ENCODE peak calls at places on chromosomes 7 and 10, in nine cellular contexts. T, B, I, R, L, C, H, N and G are unnamed samples.
A peak's percentile ranks its signal among the peaks of the same experiment; 100 is the strongest.

GRCh38 chr10:70175516-70175915 is 5.2 kb upstream of the SAR1A start:
- DNase-seq in C (no peak), R (no peak), L (no peak), T (no peak), I (no peak), N (no peak), B (no peak), H (no peak), G (no peak)

GRCh38 chr7:63047061-63047460 is 951.6 kb upstream of the ZNF722 start:
- DNase-seq in C (no peak), N (no peak), L (no peak), R (no peak), T (no peak), I (no peak), B (no peak), H (no peak), G (no peak)

GRCh38 chr7:151518105-151518780 is 1.5 kb downstream of the RHEB start:
- DNase-seq in R (no peak), N (peak; percentile 64), L (peak; percentile 91), B (peak; percentile 33), C (peak; percentile 73), H (peak; percentile 61), I (peak; percentile 55), T (peak; percentile 51), G (peak; percentile 45)

GRCh38 chr7:132577206-132578049 is 1.2 kb upstream of the PLXNA4 start:
- DNase-seq in L (peak; percentile 62), R (no peak), H (peak; percentile 80), C (peak; percentile 18), I (no peak), B (peak; percentile 40), N (no peak), T (peak; percentile 76), G (peak; percentile 45)

GRCh38 chr7:135644154-135644553 is 18.2 kb upstream of the STMP1 start:
- DNase-seq in R (no peak), N (peak; percentile 29), H (no peak), T (no peak), C (no peak), L (no peak), B (no peak), I (no peak), G (no peak)

GRCh38 chr10:62652114-62652513 is 152.4 kb upstream of the ADO start:
- DNase-seq in L (no peak), N (no peak), R (no peak), T (no peak), I (no peak), B (no peak), H (no peak), C (no peak), G (no peak)

GRCh38 chr7:159109092-159110035 is 35.3 kb downstream of the VIPR2 start:
- DNase-seq in L (no peak), N (no peak), B (no peak), C (no peak), I (no peak), R (no peak), T (peak; percentile 26), H (no peak), G (no peak)

GRCh38 chr7:106225856-106226255 is 58.9 kb downstream of the NAMPT start:
- DNase-seq in T (no peak), R (no peak), B (no peak), I (no peak), H (no peak), L (no peak), C (no peak), N (no peak), G (no peak)

GRCh38 chr7:47743898-47744612 is 162.1 kb upstream of the TNS3 start:
- DNase-seq in R (no peak), I (no peak), B (no peak), N (no peak), T (no peak), L (no peak), C (no peak), H (no peak), G (no peak)

GRCh38 chr10:11547111-11547625 is 64.3 kb downstream of the USP6NL start:
- DNase-seq in B (no peak), T (no peak), L (no peak), C (no peak), I (no peak), N (no peak), H (no peak), R (no peak), G (no peak)

GRCh38 chr10:22258471-22258870 is 40.7 kb upstream of the EBLN1 start:
- DNase-seq in L (no peak), I (no peak), C (no peak), R (no peak), B (no peak), N (no peak), T (no peak), H (no peak), G (no peak)

GRCh38 chr10:123146013-123146891 is 1.7 kb upstream of the HMX2 start:
- DNase-seq in C (no peak), L (no peak), N (no peak), B (no peak), H (no peak), T (no peak), I (no peak), R (no peak), G (no peak)

GRCh38 chr10:69425513-69426298 is 9.0 kb upstream of the TACR2 start:
- DNase-seq in N (peak; percentile 73), L (no peak), R (no peak), H (no peak), C (no peak), B (peak; percentile 77), T (no peak), I (no peak), G (peak; percentile 79)

GRCh38 chr7:135277161-135277560 is 43.5 kb downstream of the STRA8 start:
- DNase-seq in R (no peak), I (no peak), H (no peak), T (no peak), C (no peak), L (no peak), N (no peak), B (no peak), G (no peak)

GRCh38 chr7:150949971-150950491 is 28.1 kb downstream of the KCNH2 start:
- DNase-seq in N (no peak), R (no peak), T (no peak), H (peak; percentile 12), C (no peak), L (peak; percentile 35), I (no peak), B (no peak), G (no peak)

GRCh38 chr10:69337312-69338132 is 59.2 kb downstream of the HK1 start:
- DNase-seq in B (no peak), L (no peak), H (no peak), T (no peak), C (no peak), I (no peak), N (peak; percentile 57), R (no peak), G (peak; percentile 84)

GRCh38 chr10:75209325-75210192 is 1.0 kb upstream of the VDAC2 start:
- DNase-seq in C (peak; percentile 43), I (peak; percentile 75), N (peak; percentile 65), H (peak; percentile 78), B (peak; percentile 79), R (no peak), L (peak; percentile 80), T (peak; percentile 83), G (peak; percentile 43)
- TF ChIP-seq POLR2A in C (no peak), I (no peak), N (no peak), H (no peak), B (no peak), R (no peak), L (no peak), T (no peak), G (no peak)

GRCh38 chr7:23191022-23191421 is 9.2 kb downstream of the NUP42 start:
- DNase-seq in I (no peak), B (no peak), T (no peak), N (no peak), C (no peak), H (no peak), R (no peak), L (no peak), G (no peak)
- TF ChIP-seq POLR2A in I (no peak), B (no peak), T (no peak), N (no peak), C (no peak), H (no peak), R (no peak), L (no peak), G (no peak)

GRCh38 chr7:137947031-137947430 is 54.9 kb downstream of the CREB3L2 start:
- DNase-seq in I (no peak), B (no peak), R (no peak), H (no peak), L (no peak), T (no peak), N (no peak), C (no peak), G (no peak)

GRCh38 chr7:137950263-137950621 is 51.6 kb downstream of the CREB3L2 start:
- DNase-seq in B (no peak), H (no peak), T (no peak), N (no peak), C (no peak), L (no peak), R (no peak), I (no peak), G (no peak)

GRCh38 chr7:137949416-137950262 is 52.2 kb downstream of the CREB3L2 start:
- DNase-seq in C (no peak), B (no peak), N (no peak), T (no peak), R (no peak), H (no peak), I (no peak), L (no peak), G (no peak)

GRCh38 chr7:137948083-137948844 is 53.6 kb downstream of the CREB3L2 start:
- DNase-seq in T (no peak), B (no peak), N (no peak), L (no peak), I (no peak), R (no peak), C (no peak), H (no peak), G (no peak)

DNA sequence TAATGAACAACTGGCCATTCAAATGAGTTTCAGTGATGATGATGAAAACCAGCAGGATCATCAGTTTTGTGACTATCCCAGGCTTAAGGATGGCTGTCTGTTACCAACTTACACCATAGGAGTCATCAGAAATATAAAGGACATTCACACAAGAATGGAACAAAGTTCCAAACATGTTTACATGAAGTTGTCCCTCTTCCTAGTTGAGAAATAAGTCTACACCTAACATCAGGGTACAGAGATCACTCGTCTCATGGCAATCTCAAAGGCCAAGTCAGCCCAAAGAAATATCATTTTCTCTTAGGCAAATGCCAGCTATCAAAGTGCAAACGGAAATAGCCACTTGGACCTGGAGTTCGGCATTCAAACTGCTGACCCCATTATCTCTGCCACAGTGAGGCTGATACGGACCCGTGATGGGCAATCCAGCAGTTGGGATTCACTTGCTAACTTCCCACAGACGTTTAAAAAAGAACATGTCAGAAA is 53.0 kb downstream of the CREB3L2 start:
- DNase-seq in B (no peak), I (no peak), H (no peak), L (no peak), R (no peak), N (no peak), C (no peak), T (no peak), G (no peak)
- TF ChIP-seq POLR2A in B (no peak), I (no peak), H (no peak), L (no peak), R (no peak), N (no peak), C (no peak), T (no peak), G (no peak)

DNA sequence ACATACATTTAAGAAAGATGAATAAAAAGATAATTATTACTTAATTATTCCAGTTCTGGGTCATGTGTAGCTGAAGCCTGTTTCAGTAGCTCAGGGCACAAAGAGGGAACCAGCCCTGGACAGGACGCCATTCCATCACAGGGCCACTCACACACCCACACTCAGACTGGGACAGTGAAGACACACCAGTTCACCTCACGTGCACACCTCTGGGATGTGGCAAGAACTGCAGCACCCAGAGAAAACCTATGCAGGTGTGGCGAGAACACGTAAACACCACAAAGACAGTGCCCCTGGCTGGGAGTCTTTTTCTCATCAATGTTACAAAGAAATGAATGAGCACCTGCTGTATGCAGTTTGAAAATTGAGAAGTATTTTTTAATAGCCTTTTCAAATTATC is 1.6 kb upstream of the IDI1 start:
- DNase-seq in C (no peak), H (no peak), L (peak; percentile 62), T (no peak), R (no peak), B (no peak), N (peak; percentile 82), I (no peak), G (no peak)
- TF ChIP-seq POLR2A in C (no peak), H (no peak), L (no peak), T (no peak), R (no peak), B (no peak), N (no peak), I (no peak), G (no peak)